ENCODE peak calls at places on chromosomes 2 and 18, in seven cellular contexts. O, L, J, Z, C, X and Q are unnamed samples.

GRCh38 chr18:51235011-51235789 is 37.7 kb upstream of the MEX3C start:
- DNase-seq in X (no peak), L (no peak), C (no peak), O (no peak), J (no peak), Z (no peak), Q (no peak)

GRCh38 chr18:23619388-23619873 is 33.1 kb upstream of the NPC1 start:
- DNase-seq in C (no peak), Z (no peak), L (no peak), J (peak), O (no peak), X (no peak), Q (no peak)

GRCh38 chr2:143132360-143132759 is 3.1 kb downstream of the ARHGAP15 start:
- DNase-seq in L (no peak), Z (no peak), O (no peak), J (no peak), C (no peak), X (no peak), Q (no peak)

GRCh38 chr2:43188561-43189386 is 37.6 kb downstream of the ZFP36L2 start:
- DNase-seq in C (no peak), X (no peak), Z (no peak), L (no peak), O (no peak), J (no peak), Q (no peak)

GRCh38 chr2:161166538-161167409 is 6.5 kb downstream of the TANK start:
- DNase-seq in O (no peak), X (no peak), C (peak), J (no peak), L (no peak), Z (no peak), Q (no peak)

GRCh38 chr18:56888978-56889377 is 237.8 kb downstream of the WDR7 start:
- DNase-seq in Z (no peak), C (no peak), J (no peak), X (no peak), O (no peak), L (no peak), Q (no peak)

GRCh38 chr18:66129248-66129647 is 378.4 kb downstream of the CDH7 start:
- DNase-seq in J (no peak), C (no peak), X (no peak), Z (no peak), L (no peak), O (no peak), Q (no peak)

GRCh38 chr2:196096982-196097745 is 28.5 kb upstream of the DNAH7 start:
- DNase-seq in L (no peak), C (no peak), X (no peak), O (no peak), J (no peak), Z (no peak), Q (no peak)

GRCh38 chr2:30444283-30444682 is 2.8 kb upstream of the LCLAT1 start:
- DNase-seq in X (no peak), L (no peak), C (no peak), Z (no peak), O (no peak), J (no peak), Q (no peak)

GRCh38 chr2:64727843-64728463 is 74.2 kb upstream of the SERTAD2 start:
- DNase-seq in X (peak), L (no peak), O (no peak), J (no peak), C (no peak), Z (no peak), Q (no peak)

GRCh38 chr2:151826737-151827157 is 1.5 kb downstream of the ARL5A start:
- DNase-seq in O (no peak), Z (no peak), C (peak), J (no peak), L (no peak), X (peak), Q (no peak)

GRCh38 chr2:218569038-218569431 is 396 bp downstream of the CNOT9 start:
- DNase-seq in X (peak), C (peak), J (peak), O (no peak), Z (peak), L (no peak), Q (no peak)

GRCh38 chr18:24559474-24560018 is 99.1 kb downstream of the HRH4 start:
- DNase-seq in J (no peak), L (no peak), Z (no peak), C (no peak), X (no peak), O (no peak), Q (no peak)

GRCh38 chr18:366466-367053 is 98.7 kb upstream of the THOC1 start:
- DNase-seq in Z (no peak), X (no peak), J (no peak), L (no peak), C (no peak), O (no peak), Q (no peak)

GRCh38 chr18:71239111-71239624 is 950.3 kb downstream of the SOCS6 start:
- DNase-seq in C (no peak), O (no peak), Z (no peak), J (no peak), X (no peak), L (no peak), Q (no peak)

GRCh38 chr2:21333249-21333648 is 209.5 kb downstream of the TDRD15 start:
- DNase-seq in L (no peak), C (no peak), J (no peak), X (no peak), O (no peak), Z (no peak), Q (no peak)

GRCh38 chr2:142423603-142424002 is 292.8 kb upstream of the LRP1B start:
- DNase-seq in X (no peak), L (no peak), O (no peak), C (no peak), J (no peak), Z (no peak), Q (no peak)

GRCh38 chr2:85662899-85663683 is 4.9 kb downstream of the SFTPB start:
- DNase-seq in Z (peak), J (no peak), L (no peak), O (no peak), C (peak), X (no peak), Q (no peak)

GRCh38 chr2:69195706-69196105 is 182.7 kb downstream of the ANTXR1 start:
- DNase-seq in X (no peak), C (no peak), L (no peak), Z (no peak), O (no peak), J (no peak), Q (no peak)

GRCh38 chr2:128347701-128348504 is 29.2 kb upstream of the HS6ST1 start:
- DNase-seq in O (peak), L (no peak), J (no peak), Z (no peak), X (no peak), C (no peak), Q (no peak)

GRCh38 chr2:185583058-185583816 is 155.4 kb upstream of the FSIP2 start:
- DNase-seq in C (peak), X (no peak), J (no peak), L (no peak), Z (no peak), O (peak), Q (no peak)